ENCODE peak calls at places on chromosomes 11 and 22, in ten cellular contexts. One of them, this sample, is unnamed.

GRCh38 chr11:12123177-12123576 is 12.8 kb downstream of the MICAL2 start:
- DNase-seq in esophagus squamous epithelium: no peak
- DNase-seq in brain microvascular endothelial cell: no peak
- DNase-seq in right atrium auricular region: no peak
- DNase-seq in upper lobe of left lung: no peak
- DNase-seq in coronary artery: no peak
- DNase-seq in fibroblast of lung: peak
- DNase-seq in body of pancreas: no peak
- DNase-seq in tibial nerve: no peak
- DNase-seq in cardiac muscle cell: no peak
- DNase-seq in this sample: peak

GRCh38 chr11:12167098-12167999 is 57.0 kb downstream of the MICAL2 start:
- DNase-seq in esophagus squamous epithelium: no peak
- DNase-seq in brain microvascular endothelial cell: peak
- DNase-seq in right atrium auricular region: no peak
- DNase-seq in upper lobe of left lung: peak
- DNase-seq in coronary artery: peak
- DNase-seq in fibroblast of lung: peak
- DNase-seq in body of pancreas: no peak
- DNase-seq in tibial nerve: no peak
- DNase-seq in cardiac muscle cell: no peak
- DNase-seq in this sample: peak

GRCh38 chr11:93249437-93250210 is 51.8 kb upstream of the SLC36A4 start:
- DNase-seq in esophagus squamous epithelium: no peak
- DNase-seq in brain microvascular endothelial cell: no peak
- DNase-seq in right atrium auricular region: no peak
- DNase-seq in upper lobe of left lung: no peak
- DNase-seq in coronary artery: no peak
- DNase-seq in fibroblast of lung: peak
- DNase-seq in body of pancreas: no peak
- DNase-seq in tibial nerve: no peak
- DNase-seq in cardiac muscle cell: no peak
- DNase-seq in this sample: no peak

GRCh38 chr11:94519478-94520084 is 7.3 kb downstream of the C11orf97 start:
- DNase-seq in esophagus squamous epithelium: no peak
- DNase-seq in brain microvascular endothelial cell: peak
- DNase-seq in right atrium auricular region: no peak
- DNase-seq in upper lobe of left lung: no peak
- DNase-seq in coronary artery: no peak
- DNase-seq in fibroblast of lung: peak
- DNase-seq in body of pancreas: no peak
- DNase-seq in tibial nerve: peak
- DNase-seq in cardiac muscle cell: peak
- DNase-seq in this sample: peak

GRCh38 chr11:72743321-72744221 is 8.6 kb downstream of the ARAP1 start:
- DNase-seq in esophagus squamous epithelium: no peak
- DNase-seq in brain microvascular endothelial cell: no peak
- DNase-seq in right atrium auricular region: no peak
- DNase-seq in upper lobe of left lung: no peak
- DNase-seq in coronary artery: no peak
- DNase-seq in fibroblast of lung: no peak
- DNase-seq in body of pancreas: no peak
- DNase-seq in tibial nerve: no peak
- DNase-seq in cardiac muscle cell: no peak
- DNase-seq in this sample: no peak

GRCh38 chr11:73729594-73730206 is 31.2 kb downstream of the RAB6A start:
- DNase-seq in esophagus squamous epithelium: no peak
- DNase-seq in brain microvascular endothelial cell: no peak
- DNase-seq in right atrium auricular region: no peak
- DNase-seq in upper lobe of left lung: no peak
- DNase-seq in coronary artery: no peak
- DNase-seq in fibroblast of lung: no peak
- DNase-seq in body of pancreas: no peak
- DNase-seq in tibial nerve: no peak
- DNase-seq in cardiac muscle cell: peak
- DNase-seq in this sample: peak

GRCh38 chr11:117874910-117875396 is 1.5 kb downstream of the FXYD6 start:
- DNase-seq in esophagus squamous epithelium: no peak
- DNase-seq in brain microvascular endothelial cell: no peak
- DNase-seq in right atrium auricular region: no peak
- DNase-seq in upper lobe of left lung: no peak
- DNase-seq in coronary artery: peak
- DNase-seq in fibroblast of lung: no peak
- DNase-seq in body of pancreas: no peak
- DNase-seq in tibial nerve: no peak
- DNase-seq in cardiac muscle cell: no peak
- DNase-seq in this sample: no peak

GRCh38 chr11:45025716-45026492 is 75.2 kb upstream of the TP53I11 start:
- DNase-seq in esophagus squamous epithelium: no peak
- DNase-seq in brain microvascular endothelial cell: no peak
- DNase-seq in right atrium auricular region: peak
- DNase-seq in upper lobe of left lung: peak
- DNase-seq in coronary artery: no peak
- DNase-seq in fibroblast of lung: peak
- DNase-seq in body of pancreas: peak
- DNase-seq in tibial nerve: peak
- DNase-seq in cardiac muscle cell: no peak
- DNase-seq in this sample: no peak

GRCh38 chr11:128399186-128399585 is 188.2 kb downstream of the ETS1 start:
- DNase-seq in esophagus squamous epithelium: no peak
- DNase-seq in brain microvascular endothelial cell: peak
- DNase-seq in right atrium auricular region: no peak
- DNase-seq in upper lobe of left lung: no peak
- DNase-seq in coronary artery: no peak
- DNase-seq in fibroblast of lung: peak
- DNase-seq in body of pancreas: no peak
- DNase-seq in tibial nerve: no peak
- DNase-seq in cardiac muscle cell: no peak
- DNase-seq in this sample: peak

GRCh38 chr22:43378011-43378704 is 33.7 kb upstream of the MPPED1 start:
- DNase-seq in esophagus squamous epithelium: no peak
- DNase-seq in brain microvascular endothelial cell: peak
- DNase-seq in right atrium auricular region: no peak
- DNase-seq in upper lobe of left lung: no peak
- DNase-seq in coronary artery: no peak
- DNase-seq in fibroblast of lung: peak
- DNase-seq in body of pancreas: peak
- DNase-seq in tibial nerve: peak
- DNase-seq in cardiac muscle cell: peak
- DNase-seq in this sample: no peak

GRCh38 chr11:117435296-117435695 is 107.6 kb downstream of the CEP164 start:
- DNase-seq in esophagus squamous epithelium: no peak
- DNase-seq in brain microvascular endothelial cell: no peak
- DNase-seq in right atrium auricular region: no peak
- DNase-seq in upper lobe of left lung: no peak
- DNase-seq in coronary artery: no peak
- DNase-seq in fibroblast of lung: no peak
- DNase-seq in body of pancreas: no peak
- DNase-seq in tibial nerve: no peak
- DNase-seq in cardiac muscle cell: no peak
- DNase-seq in this sample: no peak

GRCh38 chr11:6615882-6616585 is 3.2 kb downstream of the TPP1 start:
- DNase-seq in esophagus squamous epithelium: no peak
- DNase-seq in brain microvascular endothelial cell: peak
- DNase-seq in right atrium auricular region: no peak
- DNase-seq in upper lobe of left lung: no peak
- DNase-seq in coronary artery: no peak
- DNase-seq in fibroblast of lung: peak
- DNase-seq in body of pancreas: no peak
- DNase-seq in tibial nerve: no peak
- DNase-seq in cardiac muscle cell: no peak
- DNase-seq in this sample: no peak

GRCh38 chr11:35253237-35253636 is 114.3 kb downstream of the CD44 start:
- DNase-seq in esophagus squamous epithelium: no peak
- DNase-seq in brain microvascular endothelial cell: no peak
- DNase-seq in right atrium auricular region: no peak
- DNase-seq in upper lobe of left lung: no peak
- DNase-seq in coronary artery: no peak
- DNase-seq in fibroblast of lung: peak
- DNase-seq in body of pancreas: no peak
- DNase-seq in tibial nerve: no peak
- DNase-seq in cardiac muscle cell: no peak
- DNase-seq in this sample: no peak

GRCh38 chr22:29621761-29622526 is 18.5 kb downstream of the NF2 start:
- DNase-seq in esophagus squamous epithelium: no peak
- DNase-seq in brain microvascular endothelial cell: peak
- DNase-seq in right atrium auricular region: no peak
- DNase-seq in upper lobe of left lung: no peak
- DNase-seq in coronary artery: no peak
- DNase-seq in fibroblast of lung: peak
- DNase-seq in body of pancreas: no peak
- DNase-seq in tibial nerve: no peak
- DNase-seq in cardiac muscle cell: no peak
- DNase-seq in this sample: peak

GRCh38 chr11:32325187-32325586 is 110.2 kb downstream of the WT1 start:
- DNase-seq in esophagus squamous epithelium: no peak
- DNase-seq in brain microvascular endothelial cell: no peak
- DNase-seq in right atrium auricular region: no peak
- DNase-seq in upper lobe of left lung: no peak
- DNase-seq in coronary artery: no peak
- DNase-seq in fibroblast of lung: no peak
- DNase-seq in body of pancreas: no peak
- DNase-seq in tibial nerve: no peak
- DNase-seq in cardiac muscle cell: no peak
- DNase-seq in this sample: no peak

DNA sequence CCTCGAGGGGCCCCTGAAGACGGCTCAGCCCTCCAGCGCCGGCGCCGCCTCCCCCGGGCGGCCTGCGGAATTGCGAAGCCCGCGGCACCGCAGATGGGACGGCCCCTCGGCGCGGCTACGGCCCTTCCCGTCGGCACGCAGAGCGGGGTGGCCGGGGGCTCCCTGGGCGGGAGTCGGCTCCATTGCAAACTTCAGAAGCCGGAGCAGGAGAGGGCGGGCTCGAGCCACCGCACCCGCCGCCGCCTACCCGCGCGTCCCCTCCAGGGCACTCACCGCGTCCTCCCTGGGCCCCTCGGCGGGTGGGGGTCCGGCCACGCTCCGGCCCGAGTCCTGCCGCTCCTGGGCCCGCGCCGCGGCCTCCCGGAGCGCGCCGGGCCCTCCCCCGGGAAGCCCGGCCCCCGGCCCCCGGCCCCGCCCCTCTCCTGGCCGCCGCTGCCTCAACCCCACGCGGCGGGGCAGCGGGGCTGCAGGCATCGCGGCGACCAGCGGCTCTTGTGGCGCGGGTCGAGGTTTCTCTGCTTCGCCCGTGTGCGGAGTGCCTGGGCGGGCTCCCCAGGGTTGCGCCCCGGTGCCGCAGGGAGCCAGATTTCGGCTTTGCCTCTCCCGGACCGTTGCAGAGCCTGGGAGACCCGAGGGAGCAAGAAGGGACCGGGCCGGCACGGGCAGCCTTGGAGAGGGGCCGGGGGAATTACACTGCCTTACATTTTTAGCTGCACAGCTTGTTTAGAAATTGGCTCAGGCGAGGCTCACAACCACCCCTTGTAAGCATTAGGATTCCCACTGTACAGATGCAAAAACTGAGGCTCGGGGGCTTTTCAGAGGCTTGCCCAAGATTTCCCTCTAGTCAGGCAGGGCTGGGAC is at the start of gene PACSIN3:
- DNase-seq in esophagus squamous epithelium: no peak
- DNase-seq in brain microvascular endothelial cell: peak
- DNase-seq in right atrium auricular region: no peak
- DNase-seq in upper lobe of left lung: peak
- DNase-seq in coronary artery: no peak
- DNase-seq in fibroblast of lung: peak
- DNase-seq in body of pancreas: peak
- DNase-seq in tibial nerve: no peak
- DNase-seq in cardiac muscle cell: peak
- DNase-seq in this sample: peak
- H3K27ac ChIP-seq in esophagus squamous epithelium: peak
- H3K27ac ChIP-seq in brain microvascular endothelial cell: peak
- H3K27ac ChIP-seq in right atrium auricular region: peak
- H3K27ac ChIP-seq in upper lobe of left lung: peak
- H3K27ac ChIP-seq in coronary artery: peak
- H3K27ac ChIP-seq in fibroblast of lung: peak
- H3K27ac ChIP-seq in body of pancreas: peak
- H3K27ac ChIP-seq in tibial nerve: peak
- H3K27ac ChIP-seq in cardiac muscle cell: peak
- H3K27ac ChIP-seq in this sample: peak

GRCh38 chr11:396511-396947 is 2.5 kb downstream of the PKP3 start:
- DNase-seq in esophagus squamous epithelium: no peak
- DNase-seq in brain microvascular endothelial cell: no peak
- DNase-seq in right atrium auricular region: no peak
- DNase-seq in upper lobe of left lung: no peak
- DNase-seq in coronary artery: no peak
- DNase-seq in fibroblast of lung: peak
- DNase-seq in body of pancreas: no peak
- DNase-seq in tibial nerve: no peak
- DNase-seq in cardiac muscle cell: no peak
- DNase-seq in this sample: peak
- TF ChIP-seq CTCF in esophagus squamous epithelium: peak
- TF ChIP-seq CTCF in brain microvascular endothelial cell: peak
- TF ChIP-seq CTCF in right atrium auricular region: no peak
- TF ChIP-seq CTCF in upper lobe of left lung: no peak
- TF ChIP-seq CTCF in coronary artery: no peak
- TF ChIP-seq CTCF in fibroblast of lung: peak
- TF ChIP-seq CTCF in body of pancreas: no peak
- TF ChIP-seq CTCF in tibial nerve: peak
- TF ChIP-seq CTCF in cardiac muscle cell: peak
- TF ChIP-seq CTCF in this sample: peak

GRCh38 chr11:2932850-2933251 is 3.6 kb upstream of the PHLDA2 start:
- DNase-seq in esophagus squamous epithelium: no peak
- DNase-seq in brain microvascular endothelial cell: peak
- DNase-seq in right atrium auricular region: no peak
- DNase-seq in upper lobe of left lung: peak
- DNase-seq in coronary artery: no peak
- DNase-seq in fibroblast of lung: peak
- DNase-seq in body of pancreas: peak
- DNase-seq in tibial nerve: no peak
- DNase-seq in cardiac muscle cell: no peak
- DNase-seq in this sample: no peak
- H3K27ac ChIP-seq in esophagus squamous epithelium: peak
- H3K27ac ChIP-seq in brain microvascular endothelial cell: peak
- H3K27ac ChIP-seq in right atrium auricular region: no peak
- H3K27ac ChIP-seq in upper lobe of left lung: no peak
- H3K27ac ChIP-seq in coronary artery: peak
- H3K27ac ChIP-seq in fibroblast of lung: peak
- H3K27ac ChIP-seq in body of pancreas: no peak
- H3K27ac ChIP-seq in tibial nerve: no peak
- H3K27ac ChIP-seq in cardiac muscle cell: no peak
- H3K27ac ChIP-seq in this sample: peak

DNA sequence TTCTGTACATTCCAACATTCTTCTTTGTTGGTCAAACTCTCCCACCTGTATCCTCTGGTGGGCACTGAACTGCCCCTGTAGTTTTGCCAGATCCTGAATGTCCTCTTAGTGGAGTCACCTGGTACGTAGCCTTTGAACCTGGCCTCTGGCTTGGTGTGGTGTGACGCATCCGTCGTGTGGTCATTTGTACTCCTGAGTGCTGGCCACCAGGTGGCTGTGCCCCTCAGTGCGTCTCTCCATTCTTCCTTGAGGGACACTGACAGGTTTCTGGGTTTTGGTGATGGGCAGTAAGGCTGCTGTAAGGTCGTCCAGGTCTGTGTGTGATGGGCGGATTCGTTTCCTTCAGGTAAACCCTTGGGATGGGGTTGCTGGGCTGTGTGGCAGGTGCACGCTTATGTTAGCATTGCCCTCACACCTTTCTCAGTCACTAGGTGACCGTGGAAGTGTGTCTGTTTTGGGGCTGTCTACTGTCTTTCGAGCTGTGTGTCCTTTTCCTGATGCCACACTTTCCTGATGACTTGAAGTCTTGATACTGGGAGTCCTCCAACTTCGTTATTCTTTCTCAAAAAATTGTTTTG is 13.6 kb upstream of the RANBP1 start:
- DNase-seq in esophagus squamous epithelium: no peak
- DNase-seq in brain microvascular endothelial cell: no peak
- DNase-seq in right atrium auricular region: no peak
- DNase-seq in upper lobe of left lung: no peak
- DNase-seq in coronary artery: no peak
- DNase-seq in fibroblast of lung: no peak
- DNase-seq in body of pancreas: no peak
- DNase-seq in tibial nerve: no peak
- DNase-seq in cardiac muscle cell: no peak
- DNase-seq in this sample: no peak
- TF ChIP-seq CTCF in esophagus squamous epithelium: no peak
- TF ChIP-seq CTCF in brain microvascular endothelial cell: peak
- TF ChIP-seq CTCF in right atrium auricular region: no peak
- TF ChIP-seq CTCF in upper lobe of left lung: no peak
- TF ChIP-seq CTCF in coronary artery: no peak
- TF ChIP-seq CTCF in fibroblast of lung: peak
- TF ChIP-seq CTCF in body of pancreas: no peak
- TF ChIP-seq CTCF in tibial nerve: no peak
- TF ChIP-seq CTCF in cardiac muscle cell: no peak
- TF ChIP-seq CTCF in this sample: no peak